ENCODE peak calls at places on chromosomes 7 and 10, in four cellular contexts. J is KBM-7, T is thoracic aorta, F is kidney. I is an unnamed sample.

GRCh38 chr7:122518488-122518887 is 180.4 kb downstream of the RNF133 start:
- DNase-seq in J (no peak), T (no peak), F (no peak), I (no peak)

GRCh38 chr10:12348870-12349627 is at the start of gene CAMK1D:
- DNase-seq in J (no peak), T (peak; percentile 31), F (peak; percentile 96), I (no peak)

GRCh38 chr10:18136056-18136916 is 3.9 kb upstream of the CACNB2 start:
- DNase-seq in J (no peak), T (no peak), F (no peak), I (no peak)

GRCh38 chr10:70343712-70344111 is 38.7 kb downstream of the LRRC20 start:
- DNase-seq in J (no peak), T (no peak), F (no peak), I (no peak)

GRCh38 chr7:24857623-24858022 is 100.4 kb upstream of the GSDME start:
- DNase-seq in J (no peak), T (no peak), F (no peak), I (no peak)

GRCh38 chr7:120168066-120168465 is 104.9 kb upstream of the KCND2 start:
- DNase-seq in J (no peak), T (no peak), F (no peak), I (no peak)

GRCh38 chr10:62792261-62792660 is 12.3 kb upstream of the ADO start:
- DNase-seq in J (no peak), T (no peak), F (no peak), I (no peak)

GRCh38 chr10:90917231-90917967 is 3.5 kb downstream of the ANKRD1 start:
- DNase-seq in J (no peak), T (no peak), F (no peak), I (no peak)

GRCh38 chr7:15751191-15751701 is 64.8 kb upstream of the MEOX2 start:
- DNase-seq in J (no peak), T (no peak), F (no peak), I (peak; percentile 32)

GRCh38 chr10:3094565-3095168 is 27.3 kb downstream of the PFKP start:
- DNase-seq in J (no peak), T (no peak), F (peak; percentile 4), I (no peak)

GRCh38 chr10:88990528-88991160 is at the start of gene FAS:
- DNase-seq in J (peak; percentile 87), T (peak; percentile 28), F (peak; percentile 95), I (no peak)

GRCh38 chr7:7175075-7175695 is 7.2 kb upstream of the C1GALT1 start:
- DNase-seq in J (no peak), T (no peak), F (no peak), I (no peak)

GRCh38 chr10:112898540-112899395 is 51.3 kb upstream of the TCF7L2 start:
- DNase-seq in J (no peak), T (no peak), F (peak; percentile 75), I (no peak)

GRCh38 chr7:146185844-146186243 is 69.2 kb downstream of the CNTNAP2 start:
- DNase-seq in J (no peak), T (no peak), F (no peak), I (no peak)

GRCh38 chr7:35492451-35493175 is 202.3 kb downstream of the HERPUD2 start:
- DNase-seq in J (no peak), T (no peak), F (no peak), I (no peak)

GRCh38 chr7:100584677-100585510 is 1.0 kb downstream of the LRCH4 start:
- DNase-seq in J (no peak), T (no peak), F (peak; percentile 88), I (no peak)

GRCh38 chr10:91758303-91759146 is 39.7 kb upstream of the TNKS2 start:
- DNase-seq in J (peak; percentile 63), T (no peak), F (no peak), I (peak; percentile 7)

GRCh38 chr7:128831994-128832879 is 2.0 kb downstream of the FLNC start:
- DNase-seq in J (peak; percentile 87), T (no peak), F (no peak), I (no peak)

GRCh38 chr7:44104880-44105771 is 981 bp downstream of the AEBP1 start:
- DNase-seq in J (no peak), T (no peak), F (peak; percentile 81), I (peak; percentile 43)

GRCh38 chr10:86440874-86441838 is 74.6 kb upstream of the GRID1 start:
- DNase-seq in J (no peak), T (no peak), F (no peak), I (peak; percentile 24)

GRCh38 chr7:119802147-119802546 is 470.8 kb upstream of the KCND2 start:
- DNase-seq in J (no peak), T (no peak), F (no peak), I (no peak)

GRCh38 chr10:23556727-23557440 is 118.0 kb downstream of the OTUD1 start:
- DNase-seq in J (no peak), T (no peak), F (no peak), I (no peak)

GRCh38 chr7:102935450-102936110 is 22.8 kb downstream of the LRRC17 start:
- DNase-seq in J (peak; percentile 82), T (no peak), F (no peak), I (no peak)

GRCh38 chr10:132971448-132972148 is 29.2 kb upstream of the CFAP46 start:
- DNase-seq in J (no peak), T (no peak), F (no peak), I (no peak)

GRCh38 chr10:60666221-60666620 is 112.1 kb upstream of the CDK1 start:
- DNase-seq in J (no peak), T (no peak), F (no peak), I (no peak)

GRCh38 chr7:77813180-77813579 is 14.6 kb downstream of the PHTF2 start:
- DNase-seq in J (peak; percentile 59), T (no peak), F (no peak), I (no peak)

GRCh38 chr10:103086261-103086660 is 106.8 kb downstream of the NT5C2 start:
- DNase-seq in J (no peak), T (no peak), F (no peak), I (no peak)

GRCh38 chr7:13508586-13508985 is 480.9 kb downstream of the ETV1 start:
- DNase-seq in J (no peak), T (no peak), F (no peak), I (no peak)

I was measured in BJ.